ENCODE peak calls at places on chromosomes 6 and 20, in nine cellular contexts. One of them, this sample, is unnamed.

GRCh38 chr20:17688965-17689364 is 6.9 kb upstream of the RRBP1 start:
- DNase-seq in fibroblast of mammary gland: no peak
- DNase-seq in astrocyte: peak; percentile 66
- DNase-seq in psoas muscle: no peak
- DNase-seq in IMR-90: peak; percentile 73
- DNase-seq in ovary: no peak
- DNase-seq in gastrocnemius medialis: no peak
- DNase-seq in SK-N-SH: no peak
- DNase-seq in nephron progenitor cell: no peak
- DNase-seq in this sample: no peak

GRCh38 chr6:50785921-50786320 is 32.8 kb upstream of the TFAP2B start:
- DNase-seq in nephron progenitor cell: no peak
- DNase-seq in ovary: no peak
- DNase-seq in SK-N-SH: no peak
- DNase-seq in astrocyte: no peak
- DNase-seq in IMR-90: no peak
- DNase-seq in psoas muscle: no peak
- DNase-seq in gastrocnemius medialis: no peak
- DNase-seq in fibroblast of mammary gland: no peak
- DNase-seq in this sample: no peak

GRCh38 chr20:61120595-61121515 is 131.2 kb upstream of the CDH4 start:
- DNase-seq in ovary: no peak
- DNase-seq in astrocyte: peak; percentile 48
- DNase-seq in IMR-90: peak; percentile 69
- DNase-seq in fibroblast of mammary gland: peak; percentile 88
- DNase-seq in psoas muscle: no peak
- DNase-seq in nephron progenitor cell: peak; percentile 55
- DNase-seq in gastrocnemius medialis: peak; percentile 14
- DNase-seq in SK-N-SH: no peak
- DNase-seq in this sample: peak; percentile 62

GRCh38 chr20:45752747-45753146 is 30.6 kb downstream of the SPINT4 start:
- DNase-seq in IMR-90: peak; percentile 6
- DNase-seq in SK-N-SH: no peak
- DNase-seq in nephron progenitor cell: no peak
- DNase-seq in psoas muscle: no peak
- DNase-seq in ovary: no peak
- DNase-seq in astrocyte: peak; percentile 50
- DNase-seq in gastrocnemius medialis: no peak
- DNase-seq in fibroblast of mammary gland: peak; percentile 64
- DNase-seq in this sample: no peak

GRCh38 chr6:24879351-24879750 is 56.4 kb downstream of the RIPOR2 start:
- DNase-seq in psoas muscle: no peak
- DNase-seq in gastrocnemius medialis: no peak
- DNase-seq in IMR-90: no peak
- DNase-seq in ovary: no peak
- DNase-seq in SK-N-SH: no peak
- DNase-seq in nephron progenitor cell: no peak
- DNase-seq in astrocyte: no peak
- DNase-seq in fibroblast of mammary gland: no peak
- DNase-seq in this sample: peak; percentile 87

GRCh38 chr6:64330694-64331309 is 695.2 kb downstream of the PHF3 start:
- DNase-seq in IMR-90: peak; percentile 77
- DNase-seq in SK-N-SH: no peak
- DNase-seq in astrocyte: peak; percentile 1
- DNase-seq in ovary: no peak
- DNase-seq in gastrocnemius medialis: no peak
- DNase-seq in psoas muscle: peak; percentile 68
- DNase-seq in nephron progenitor cell: peak; percentile 83
- DNase-seq in fibroblast of mammary gland: peak; percentile 60
- DNase-seq in this sample: peak; percentile 13

GRCh38 chr20:61422636-61423425 is 170.8 kb downstream of the CDH4 start:
- DNase-seq in fibroblast of mammary gland: no peak
- DNase-seq in ovary: no peak
- DNase-seq in psoas muscle: no peak
- DNase-seq in SK-N-SH: no peak
- DNase-seq in gastrocnemius medialis: no peak
- DNase-seq in IMR-90: no peak
- DNase-seq in nephron progenitor cell: no peak
- DNase-seq in astrocyte: no peak
- DNase-seq in this sample: no peak

GRCh38 chr6:82365011-82365751 is 1.6 kb downstream of the TPBG start:
- DNase-seq in astrocyte: peak; percentile 47
- DNase-seq in nephron progenitor cell: peak; percentile 54
- DNase-seq in IMR-90: peak; percentile 35
- DNase-seq in fibroblast of mammary gland: no peak
- DNase-seq in ovary: no peak
- DNase-seq in psoas muscle: no peak
- DNase-seq in gastrocnemius medialis: no peak
- DNase-seq in SK-N-SH: peak; percentile 73
- DNase-seq in this sample: no peak

GRCh38 chr6:32868257-32868788 is 14.3 kb downstream of the PSMB9 start:
- DNase-seq in IMR-90: peak; percentile 65
- DNase-seq in fibroblast of mammary gland: peak; percentile 75
- DNase-seq in nephron progenitor cell: peak; percentile 84
- DNase-seq in astrocyte: peak; percentile 27
- DNase-seq in psoas muscle: peak; percentile 81
- DNase-seq in gastrocnemius medialis: peak; percentile 46
- DNase-seq in SK-N-SH: peak; percentile 58
- DNase-seq in ovary: peak; percentile 78
- DNase-seq in this sample: peak; percentile 56

GRCh38 chr6:13527669-13528051 is 40.3 kb upstream of the GFOD1 start:
- DNase-seq in astrocyte: no peak
- DNase-seq in nephron progenitor cell: no peak
- DNase-seq in fibroblast of mammary gland: no peak
- DNase-seq in gastrocnemius medialis: no peak
- DNase-seq in psoas muscle: no peak
- DNase-seq in IMR-90: no peak
- DNase-seq in ovary: no peak
- DNase-seq in SK-N-SH: no peak
- DNase-seq in this sample: no peak

GRCh38 chr20:59027746-59028320 is 4.3 kb downstream of the ATP5F1E start:
- DNase-seq in SK-N-SH: no peak
- DNase-seq in astrocyte: peak; percentile 84
- DNase-seq in ovary: no peak
- DNase-seq in gastrocnemius medialis: no peak
- DNase-seq in fibroblast of mammary gland: peak; percentile 77
- DNase-seq in psoas muscle: no peak
- DNase-seq in IMR-90: peak; percentile 78
- DNase-seq in nephron progenitor cell: peak; percentile 39
- DNase-seq in this sample: peak; percentile 46

GRCh38 chr6:140784573-140784972 is 1348.2 kb upstream of the GJE1 start:
- DNase-seq in ovary: no peak
- DNase-seq in nephron progenitor cell: no peak
- DNase-seq in psoas muscle: no peak
- DNase-seq in fibroblast of mammary gland: peak; percentile 54
- DNase-seq in gastrocnemius medialis: no peak
- DNase-seq in astrocyte: peak; percentile 20
- DNase-seq in IMR-90: peak; percentile 39
- DNase-seq in SK-N-SH: no peak
- DNase-seq in this sample: peak; percentile 15

GRCh38 chr6:75347797-75348610 is 63.4 kb upstream of the TMEM30A start:
- DNase-seq in astrocyte: no peak
- DNase-seq in nephron progenitor cell: no peak
- DNase-seq in ovary: no peak
- DNase-seq in IMR-90: peak; percentile 41
- DNase-seq in SK-N-SH: no peak
- DNase-seq in gastrocnemius medialis: no peak
- DNase-seq in fibroblast of mammary gland: no peak
- DNase-seq in psoas muscle: no peak
- DNase-seq in this sample: no peak

GRCh38 chr6:150560004-150560883 is 39.4 kb upstream of the PLEKHG1 start:
- DNase-seq in SK-N-SH: no peak
- DNase-seq in nephron progenitor cell: no peak
- DNase-seq in astrocyte: no peak
- DNase-seq in ovary: no peak
- DNase-seq in psoas muscle: no peak
- DNase-seq in IMR-90: no peak
- DNase-seq in fibroblast of mammary gland: no peak
- DNase-seq in gastrocnemius medialis: no peak
- DNase-seq in this sample: no peak

DNA sequence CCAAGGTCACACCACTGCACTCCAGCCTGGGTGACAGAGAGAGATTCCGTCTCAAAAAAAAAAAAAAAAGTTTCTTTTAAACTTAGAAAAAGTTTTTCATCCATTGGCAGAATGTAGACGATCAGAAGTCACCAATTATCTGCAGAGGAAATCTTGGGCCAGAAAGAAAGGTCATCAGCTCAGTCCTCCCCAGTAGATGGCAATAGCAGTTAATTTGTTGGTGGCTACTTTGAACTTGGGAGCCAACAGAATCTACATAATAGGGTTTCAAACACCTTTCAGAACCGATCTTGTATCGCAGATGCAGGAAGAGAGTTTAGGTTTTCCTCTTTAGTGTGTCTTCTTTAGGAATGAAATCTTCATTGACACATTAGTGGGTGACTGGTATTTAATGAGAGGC is 41.7 kb downstream of the LBP start:
- DNase-seq in IMR-90: no peak
- DNase-seq in gastrocnemius medialis: no peak
- DNase-seq in SK-N-SH: no peak
- DNase-seq in psoas muscle: no peak
- DNase-seq in fibroblast of mammary gland: no peak
- DNase-seq in nephron progenitor cell: no peak
- DNase-seq in astrocyte: no peak
- DNase-seq in ovary: no peak
- DNase-seq in this sample: no peak
- TF ChIP-seq CTCF in IMR-90: no peak
- TF ChIP-seq CTCF in gastrocnemius medialis: no peak
- TF ChIP-seq CTCF in SK-N-SH: peak; percentile 15
- TF ChIP-seq CTCF in psoas muscle: no peak
- TF ChIP-seq CTCF in fibroblast of mammary gland: peak; percentile 10
- TF ChIP-seq CTCF in nephron progenitor cell: no peak
- TF ChIP-seq CTCF in astrocyte: no peak
- TF ChIP-seq CTCF in ovary: no peak
- TF ChIP-seq CTCF in this sample: no peak

GRCh38 chr20:57428611-57429496 is 37.7 kb downstream of the RBM38 start:
- DNase-seq in gastrocnemius medialis: no peak
- DNase-seq in ovary: no peak
- DNase-seq in astrocyte: no peak
- DNase-seq in SK-N-SH: no peak
- DNase-seq in IMR-90: no peak
- DNase-seq in nephron progenitor cell: no peak
- DNase-seq in psoas muscle: peak; percentile 54
- DNase-seq in fibroblast of mammary gland: no peak
- DNase-seq in this sample: no peak

GRCh38 chr20:57425150-57426013 is 34.2 kb downstream of the RBM38 start:
- DNase-seq in IMR-90: peak; percentile 8
- DNase-seq in ovary: no peak
- DNase-seq in psoas muscle: peak; percentile 66
- DNase-seq in SK-N-SH: no peak
- DNase-seq in astrocyte: peak; percentile 7
- DNase-seq in gastrocnemius medialis: no peak
- DNase-seq in nephron progenitor cell: no peak
- DNase-seq in fibroblast of mammary gland: no peak
- DNase-seq in this sample: no peak

GRCh38 chr20:57427239-57428127 is 36.3 kb downstream of the RBM38 start:
- DNase-seq in astrocyte: no peak
- DNase-seq in IMR-90: no peak
- DNase-seq in fibroblast of mammary gland: no peak
- DNase-seq in SK-N-SH: no peak
- DNase-seq in psoas muscle: peak; percentile 38
- DNase-seq in gastrocnemius medialis: no peak
- DNase-seq in nephron progenitor cell: no peak
- DNase-seq in ovary: no peak
- DNase-seq in this sample: no peak

GRCh38 chr20:57426831-57427230 is 35.6 kb downstream of the RBM38 start:
- DNase-seq in ovary: no peak
- DNase-seq in astrocyte: no peak
- DNase-seq in gastrocnemius medialis: no peak
- DNase-seq in SK-N-SH: no peak
- DNase-seq in IMR-90: no peak
- DNase-seq in fibroblast of mammary gland: no peak
- DNase-seq in nephron progenitor cell: no peak
- DNase-seq in psoas muscle: peak; percentile 26
- DNase-seq in this sample: no peak

DNA sequence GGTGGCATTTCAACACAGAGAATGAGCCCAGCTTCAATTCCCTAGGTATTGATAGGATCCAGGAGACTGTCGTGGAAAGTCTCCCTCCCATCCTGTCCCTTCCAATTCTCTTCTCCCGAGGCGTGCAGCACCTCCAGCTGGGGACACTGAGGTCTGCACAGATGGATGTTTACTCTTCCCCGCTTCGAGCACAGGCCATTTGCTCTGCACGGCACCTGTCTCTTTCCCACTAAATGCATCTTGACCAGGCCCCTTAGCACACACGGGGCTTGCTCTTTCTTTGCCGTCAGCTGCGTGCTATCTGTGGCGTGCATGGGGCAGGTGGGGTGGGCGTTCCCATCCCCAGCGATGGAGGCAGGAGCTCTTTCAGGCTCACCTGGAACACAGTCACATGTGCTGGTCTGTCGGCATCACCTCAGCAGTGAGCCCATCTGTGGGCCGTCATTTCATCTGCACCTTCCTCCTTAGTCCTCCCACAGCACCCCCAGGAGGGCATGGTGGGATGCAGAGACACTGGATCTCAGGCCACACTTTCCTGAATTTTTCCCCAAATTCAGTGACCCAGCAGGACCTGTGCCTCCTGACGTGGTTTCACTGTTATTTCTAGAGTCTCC is 35.1 kb downstream of the RBM38 start:
- DNase-seq in psoas muscle: peak; percentile 15
- DNase-seq in fibroblast of mammary gland: no peak
- DNase-seq in IMR-90: no peak
- DNase-seq in SK-N-SH: no peak
- DNase-seq in gastrocnemius medialis: no peak
- DNase-seq in astrocyte: no peak
- DNase-seq in nephron progenitor cell: no peak
- DNase-seq in ovary: no peak
- DNase-seq in this sample: no peak
- TF ChIP-seq CTCF in psoas muscle: no peak
- TF ChIP-seq CTCF in fibroblast of mammary gland: no peak
- TF ChIP-seq CTCF in IMR-90: no peak
- TF ChIP-seq CTCF in SK-N-SH: no peak
- TF ChIP-seq CTCF in gastrocnemius medialis: no peak
- TF ChIP-seq CTCF in astrocyte: no peak
- TF ChIP-seq CTCF in nephron progenitor cell: no peak
- TF ChIP-seq CTCF in ovary: no peak
- TF ChIP-seq CTCF in this sample: no peak

GRCh38 chr6:105649192-105649591 is 246.3 kb upstream of the PREP start:
- DNase-seq in ovary: no peak
- DNase-seq in gastrocnemius medialis: no peak
- DNase-seq in astrocyte: no peak
- DNase-seq in psoas muscle: no peak
- DNase-seq in fibroblast of mammary gland: no peak
- DNase-seq in nephron progenitor cell: no peak
- DNase-seq in SK-N-SH: no peak
- DNase-seq in IMR-90: no peak
- DNase-seq in this sample: no peak
- TF ChIP-seq CTCF in ovary: no peak
- TF ChIP-seq CTCF in gastrocnemius medialis: no peak
- TF ChIP-seq CTCF in astrocyte: no peak
- TF ChIP-seq CTCF in psoas muscle: no peak
- TF ChIP-seq CTCF in fibroblast of mammary gland: no peak
- TF ChIP-seq CTCF in nephron progenitor cell: no peak
- TF ChIP-seq CTCF in SK-N-SH: no peak
- TF ChIP-seq CTCF in IMR-90: no peak
- TF ChIP-seq CTCF in this sample: no peak

DNA sequence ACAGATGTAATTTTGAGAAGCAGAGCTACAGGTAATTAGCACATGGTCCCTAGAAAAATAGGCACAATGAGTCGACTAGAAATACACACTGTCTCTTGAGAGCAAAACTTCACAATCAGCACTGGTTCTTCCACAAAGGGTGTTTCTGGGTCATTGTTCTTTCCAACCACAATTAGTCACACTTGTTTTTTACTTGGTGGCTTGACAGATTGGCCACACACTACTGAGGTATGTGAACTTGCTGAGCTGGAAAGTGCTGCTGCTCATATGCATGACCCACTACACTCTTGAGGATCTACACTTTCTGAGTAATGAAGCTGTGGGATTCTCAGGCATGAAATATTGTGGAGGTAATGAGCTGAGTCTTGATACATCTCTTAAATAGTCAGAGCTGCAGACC is 347.7 kb downstream of the BCKDHB start:
- DNase-seq in nephron progenitor cell: no peak
- DNase-seq in psoas muscle: no peak
- DNase-seq in fibroblast of mammary gland: peak; percentile 98
- DNase-seq in SK-N-SH: no peak
- DNase-seq in ovary: no peak
- DNase-seq in IMR-90: peak; percentile 92
- DNase-seq in gastrocnemius medialis: no peak
- DNase-seq in astrocyte: peak; percentile 100
- DNase-seq in this sample: peak; percentile 94
- TF ChIP-seq CTCF in nephron progenitor cell: no peak
- TF ChIP-seq CTCF in psoas muscle: no peak
- TF ChIP-seq CTCF in fibroblast of mammary gland: no peak
- TF ChIP-seq CTCF in SK-N-SH: no peak
- TF ChIP-seq CTCF in ovary: no peak
- TF ChIP-seq CTCF in IMR-90: no peak
- TF ChIP-seq CTCF in gastrocnemius medialis: no peak
- TF ChIP-seq CTCF in astrocyte: no peak
- TF ChIP-seq CTCF in this sample: no peak